ENCODE peak calls at places on chromosomes 11 and 22, in five cellular contexts. M is Kasumi-1; X is fibroblast of mammary gland; G is naive thymus-derived CD8-positive, alpha-beta T cell; P is substantia nigra. O is an unnamed sample.

GRCh38 chr11:93585758-93586157 is 42.6 kb upstream of the SMCO4 start:
- DNase-seq in M (no peak), X (peak), G (no peak), P (no peak), O (no peak)

GRCh38 chr11:65575568-65576231 is at the start of gene EHBP1L1:
- DNase-seq in M (peak), X (peak), G (peak), P (no peak), O (peak)

GRCh38 chr11:119367661-119368120 is 13.8 kb downstream of the USP2 start:
- DNase-seq in M (no peak), X (peak), G (no peak), P (no peak), O (no peak)

GRCh38 chr11:58573451-58574104 is 2.1 kb downstream of the LPXN start:
- DNase-seq in M (peak), X (peak), G (peak), P (no peak), O (peak)

GRCh38 chr22:37331811-37332536 is 49.7 kb downstream of the CYTH4 start:
- DNase-seq in M (peak), X (no peak), G (no peak), P (no peak), O (no peak)

GRCh38 chr11:92846542-92847125 is 122.8 kb upstream of the MTNR1B start:
- DNase-seq in M (no peak), X (no peak), G (no peak), P (no peak), O (no peak)

GRCh38 chr22:50516068-50516467 is 8.0 kb downstream of the NCAPH2 start:
- DNase-seq in M (no peak), X (no peak), G (no peak), P (no peak), O (no peak)

GRCh38 chr22:49937758-49938564 is 19.5 kb downstream of the CRELD2 start:
- DNase-seq in M (no peak), X (no peak), G (no peak), P (peak), O (no peak)

GRCh38 chr11:68706237-68706636 is 21.9 kb downstream of the GAL start:
- DNase-seq in M (no peak), X (no peak), G (no peak), P (no peak), O (no peak)

GRCh38 chr22:47605441-47605840 is 843.0 kb downstream of the TBC1D22A start:
- DNase-seq in M (no peak), X (no peak), G (no peak), P (no peak), O (no peak)

GRCh38 chr11:119154178-119154577 is 5.3 kb downstream of the ABCG4 start:
- DNase-seq in M (no peak), X (no peak), G (no peak), P (no peak), O (no peak)

GRCh38 chr22:21626735-21627469 is 2.9 kb downstream of the YDJC start:
- DNase-seq in M (no peak), X (no peak), G (no peak), P (no peak), O (no peak)

GRCh38 chr11:59206635-59207034 is 6.1 kb downstream of the MPEG1 start:
- DNase-seq in M (peak), X (no peak), G (no peak), P (peak), O (no peak)

GRCh38 chr22:28736296-28737155 is 5.1 kb downstream of the CHEK2 start:
- DNase-seq in M (no peak), X (no peak), G (no peak), P (no peak), O (no peak)

GRCh38 chr11:61091373-61092279 is 10.7 kb upstream of the CD5 start:
- DNase-seq in M (no peak), X (peak), G (no peak), P (no peak), O (no peak)

GRCh38 chr11:109972181-109972715 is 120.9 kb upstream of the ZC3H12C start:
- DNase-seq in M (peak), X (no peak), G (no peak), P (no peak), O (no peak)

GRCh38 chr11:19838994-19839768 is 126.5 kb downstream of the NAV2 start:
- DNase-seq in M (no peak), X (peak), G (no peak), P (no peak), O (no peak)

GRCh38 chr22:49608228-49608627 is 219.4 kb downstream of the BRD1 start:
- DNase-seq in M (no peak), X (no peak), G (no peak), P (no peak), O (no peak)

GRCh38 chr11:65883058-65883761 is 3.6 kb downstream of the CTSW start:
- DNase-seq in M (no peak), X (no peak), G (no peak), P (no peak), O (no peak)

GRCh38 chr11:122978303-122978620 is 3.4 kb downstream of the BSX start:
- DNase-seq in M (no peak), X (no peak), G (no peak), P (no peak), O (no peak)

GRCh38 chr11:57597971-57598830 is 716 bp downstream of the SERPING1 start:
- DNase-seq in M (no peak), X (peak), G (no peak), P (peak), O (no peak)

GRCh38 chr11:79173615-79174014 is 267.2 kb downstream of the TENM4 start:
- DNase-seq in M (no peak), X (peak), G (no peak), P (no peak), O (no peak)

GRCh38 chr11:115439385-115439784 is 64.8 kb downstream of the CADM1 start:
- DNase-seq in M (no peak), X (no peak), G (no peak), P (no peak), O (no peak)

GRCh38 chr11:47466701-47467250 is 17.8 kb upstream of the RAPSN start:
- DNase-seq in M (no peak), X (peak), G (no peak), P (peak), O (no peak)

O was measured in KG1.